ENCODE peak calls at places on chromosome 1, in seven cellular contexts. One of them, this sample, is unnamed.

GRCh38 chr1:212680691-212681090 is 18.9 kb downstream of the BATF3 start:
- DNase-seq in HFFc6: no peak
- DNase-seq in mucosa of descending colon: no peak
- DNase-seq in prostate gland: no peak
- DNase-seq in GM10248: no peak
- DNase-seq in NCI-H510A: no peak
- DNase-seq in activated naive CD8-positive, alpha-beta T cell treated with anti-CD3 and anti-CD28 coated beads, Interleukin-2, amount 50 U/mL, for 24 hours: no peak
- DNase-seq in this sample: no peak

GRCh38 chr1:220137006-220137794 is 43.3 kb downstream of the IARS2 start:
- DNase-seq in prostate gland: no peak
- DNase-seq in GM10248: no peak
- DNase-seq in activated naive CD8-positive, alpha-beta T cell treated with anti-CD3 and anti-CD28 coated beads, Interleukin-2, amount 50 U/mL, for 24 hours: no peak
- DNase-seq in NCI-H510A: no peak
- DNase-seq in HFFc6: no peak
- DNase-seq in mucosa of descending colon: no peak
- DNase-seq in this sample: no peak

GRCh38 chr1:21397813-21398188 is 42.1 kb upstream of the NBPF3 start:
- DNase-seq in activated naive CD8-positive, alpha-beta T cell treated with anti-CD3 and anti-CD28 coated beads, Interleukin-2, amount 50 U/mL, for 24 hours: peak
- DNase-seq in NCI-H510A: no peak
- DNase-seq in HFFc6: no peak
- DNase-seq in prostate gland: no peak
- DNase-seq in mucosa of descending colon: no peak
- DNase-seq in GM10248: no peak
- DNase-seq in this sample: no peak

GRCh38 chr1:218380125-218380977 is 35.2 kb downstream of the TGFB2 start:
- DNase-seq in HFFc6: peak
- DNase-seq in GM10248: no peak
- DNase-seq in prostate gland: peak
- DNase-seq in mucosa of descending colon: no peak
- DNase-seq in activated naive CD8-positive, alpha-beta T cell treated with anti-CD3 and anti-CD28 coated beads, Interleukin-2, amount 50 U/mL, for 24 hours: no peak
- DNase-seq in NCI-H510A: no peak
- DNase-seq in this sample: no peak

GRCh38 chr1:23581219-23581618 is 21.9 kb upstream of the ID3 start:
- DNase-seq in HFFc6: peak
- DNase-seq in activated naive CD8-positive, alpha-beta T cell treated with anti-CD3 and anti-CD28 coated beads, Interleukin-2, amount 50 U/mL, for 24 hours: no peak
- DNase-seq in mucosa of descending colon: no peak
- DNase-seq in prostate gland: no peak
- DNase-seq in NCI-H510A: peak
- DNase-seq in GM10248: no peak
- DNase-seq in this sample: no peak

GRCh38 chr1:50333595-50333974 is 89.7 kb downstream of the DMRTA2 start:
- DNase-seq in activated naive CD8-positive, alpha-beta T cell treated with anti-CD3 and anti-CD28 coated beads, Interleukin-2, amount 50 U/mL, for 24 hours: peak
- DNase-seq in NCI-H510A: peak
- DNase-seq in mucosa of descending colon: peak
- DNase-seq in prostate gland: no peak
- DNase-seq in GM10248: peak
- DNase-seq in HFFc6: no peak
- DNase-seq in this sample: no peak

GRCh38 chr1:82042306-82042705 is 241.6 kb downstream of the ADGRL2 start:
- DNase-seq in HFFc6: no peak
- DNase-seq in prostate gland: no peak
- DNase-seq in mucosa of descending colon: no peak
- DNase-seq in NCI-H510A: no peak
- DNase-seq in GM10248: no peak
- DNase-seq in activated naive CD8-positive, alpha-beta T cell treated with anti-CD3 and anti-CD28 coated beads, Interleukin-2, amount 50 U/mL, for 24 hours: no peak
- DNase-seq in this sample: no peak

GRCh38 chr1:185934476-185935189 is 200.4 kb downstream of the HMCN1 start:
- DNase-seq in NCI-H510A: no peak
- DNase-seq in activated naive CD8-positive, alpha-beta T cell treated with anti-CD3 and anti-CD28 coated beads, Interleukin-2, amount 50 U/mL, for 24 hours: no peak
- DNase-seq in HFFc6: peak
- DNase-seq in mucosa of descending colon: no peak
- DNase-seq in GM10248: no peak
- DNase-seq in prostate gland: no peak
- DNase-seq in this sample: no peak

GRCh38 chr1:14623090-14623489 is 24.6 kb downstream of the KAZN start:
- DNase-seq in prostate gland: no peak
- DNase-seq in GM10248: no peak
- DNase-seq in activated naive CD8-positive, alpha-beta T cell treated with anti-CD3 and anti-CD28 coated beads, Interleukin-2, amount 50 U/mL, for 24 hours: no peak
- DNase-seq in mucosa of descending colon: no peak
- DNase-seq in NCI-H510A: no peak
- DNase-seq in HFFc6: no peak
- DNase-seq in this sample: no peak

GRCh38 chr1:68359045-68359444 is 90.7 kb downstream of the RPE65 start:
- DNase-seq in NCI-H510A: no peak
- DNase-seq in HFFc6: no peak
- DNase-seq in activated naive CD8-positive, alpha-beta T cell treated with anti-CD3 and anti-CD28 coated beads, Interleukin-2, amount 50 U/mL, for 24 hours: no peak
- DNase-seq in mucosa of descending colon: no peak
- DNase-seq in GM10248: no peak
- DNase-seq in prostate gland: no peak
- DNase-seq in this sample: no peak

GRCh38 chr1:185957441-185958363 is 223.5 kb downstream of the HMCN1 start:
- DNase-seq in activated naive CD8-positive, alpha-beta T cell treated with anti-CD3 and anti-CD28 coated beads, Interleukin-2, amount 50 U/mL, for 24 hours: no peak
- DNase-seq in NCI-H510A: no peak
- DNase-seq in GM10248: no peak
- DNase-seq in prostate gland: no peak
- DNase-seq in mucosa of descending colon: no peak
- DNase-seq in HFFc6: no peak
- DNase-seq in this sample: no peak

GRCh38 chr1:51515312-51515960 is 3.6 kb downstream of the EPS15 start:
- DNase-seq in HFFc6: no peak
- DNase-seq in prostate gland: no peak
- DNase-seq in activated naive CD8-positive, alpha-beta T cell treated with anti-CD3 and anti-CD28 coated beads, Interleukin-2, amount 50 U/mL, for 24 hours: no peak
- DNase-seq in mucosa of descending colon: no peak
- DNase-seq in NCI-H510A: no peak
- DNase-seq in GM10248: no peak
- DNase-seq in this sample: no peak

GRCh38 chr1:38009088-38009840 is 3.3 kb upstream of the UTP11 start:
- DNase-seq in prostate gland: no peak
- DNase-seq in GM10248: no peak
- DNase-seq in NCI-H510A: peak
- DNase-seq in mucosa of descending colon: no peak
- DNase-seq in HFFc6: peak
- DNase-seq in activated naive CD8-positive, alpha-beta T cell treated with anti-CD3 and anti-CD28 coated beads, Interleukin-2, amount 50 U/mL, for 24 hours: peak
- DNase-seq in this sample: no peak

GRCh38 chr1:26541816-26542711 is 12.5 kb downstream of the RPS6KA1 start:
- DNase-seq in GM10248: peak
- DNase-seq in mucosa of descending colon: peak
- DNase-seq in HFFc6: no peak
- DNase-seq in NCI-H510A: no peak
- DNase-seq in prostate gland: peak
- DNase-seq in activated naive CD8-positive, alpha-beta T cell treated with anti-CD3 and anti-CD28 coated beads, Interleukin-2, amount 50 U/mL, for 24 hours: peak
- DNase-seq in this sample: no peak

GRCh38 chr1:119783354-119784126 is 14.8 kb upstream of the HMGCS2 start:
- DNase-seq in HFFc6: no peak
- DNase-seq in prostate gland: no peak
- DNase-seq in mucosa of descending colon: no peak
- DNase-seq in NCI-H510A: no peak
- DNase-seq in activated naive CD8-positive, alpha-beta T cell treated with anti-CD3 and anti-CD28 coated beads, Interleukin-2, amount 50 U/mL, for 24 hours: no peak
- DNase-seq in GM10248: no peak
- DNase-seq in this sample: no peak

GRCh38 chr1:221723018-221723917 is 18.6 kb downstream of the DUSP10 start:
- DNase-seq in NCI-H510A: no peak
- DNase-seq in prostate gland: no peak
- DNase-seq in GM10248: no peak
- DNase-seq in HFFc6: peak
- DNase-seq in mucosa of descending colon: no peak
- DNase-seq in activated naive CD8-positive, alpha-beta T cell treated with anti-CD3 and anti-CD28 coated beads, Interleukin-2, amount 50 U/mL, for 24 hours: no peak
- DNase-seq in this sample: no peak

GRCh38 chr1:210605099-210605498 is 276.4 kb downstream of the HHAT start:
- DNase-seq in prostate gland: no peak
- DNase-seq in GM10248: no peak
- DNase-seq in activated naive CD8-positive, alpha-beta T cell treated with anti-CD3 and anti-CD28 coated beads, Interleukin-2, amount 50 U/mL, for 24 hours: no peak
- DNase-seq in HFFc6: no peak
- DNase-seq in mucosa of descending colon: no peak
- DNase-seq in NCI-H510A: no peak
- DNase-seq in this sample: no peak

GRCh38 chr1:110012100-110012499 is 22.3 kb upstream of the STRIP1 start:
- DNase-seq in mucosa of descending colon: no peak
- DNase-seq in HFFc6: no peak
- DNase-seq in NCI-H510A: no peak
- DNase-seq in activated naive CD8-positive, alpha-beta T cell treated with anti-CD3 and anti-CD28 coated beads, Interleukin-2, amount 50 U/mL, for 24 hours: no peak
- DNase-seq in GM10248: peak
- DNase-seq in prostate gland: no peak
- DNase-seq in this sample: no peak

GRCh38 chr1:47211796-47212269 is 20.2 kb downstream of the TAL1 start:
- DNase-seq in activated naive CD8-positive, alpha-beta T cell treated with anti-CD3 and anti-CD28 coated beads, Interleukin-2, amount 50 U/mL, for 24 hours: no peak
- DNase-seq in prostate gland: no peak
- DNase-seq in mucosa of descending colon: no peak
- DNase-seq in GM10248: no peak
- DNase-seq in NCI-H510A: no peak
- DNase-seq in HFFc6: no peak
- DNase-seq in this sample: no peak

GRCh38 chr1:111882986-111883560 is 106.4 kb downstream of the KCND3 start:
- DNase-seq in HFFc6: no peak
- DNase-seq in mucosa of descending colon: no peak
- DNase-seq in NCI-H510A: no peak
- DNase-seq in activated naive CD8-positive, alpha-beta T cell treated with anti-CD3 and anti-CD28 coated beads, Interleukin-2, amount 50 U/mL, for 24 hours: no peak
- DNase-seq in prostate gland: no peak
- DNase-seq in GM10248: no peak
- DNase-seq in this sample: no peak

GRCh38 chr1:170669586-170670332 is 5.8 kb downstream of the PRRX1 start:
- DNase-seq in HFFc6: no peak
- DNase-seq in NCI-H510A: no peak
- DNase-seq in activated naive CD8-positive, alpha-beta T cell treated with anti-CD3 and anti-CD28 coated beads, Interleukin-2, amount 50 U/mL, for 24 hours: no peak
- DNase-seq in GM10248: no peak
- DNase-seq in mucosa of descending colon: no peak
- DNase-seq in prostate gland: no peak
- DNase-seq in this sample: no peak

GRCh38 chr1:1621682-1622577 is 6.6 kb downstream of the MIB2 start:
- DNase-seq in HFFc6: no peak
- DNase-seq in activated naive CD8-positive, alpha-beta T cell treated with anti-CD3 and anti-CD28 coated beads, Interleukin-2, amount 50 U/mL, for 24 hours: no peak
- DNase-seq in prostate gland: no peak
- DNase-seq in GM10248: no peak
- DNase-seq in NCI-H510A: no peak
- DNase-seq in mucosa of descending colon: no peak
- DNase-seq in this sample: no peak

GRCh38 chr1:214422137-214422671 is 129.2 kb downstream of the PTPN14 start:
- DNase-seq in GM10248: no peak
- DNase-seq in HFFc6: peak
- DNase-seq in prostate gland: no peak
- DNase-seq in activated naive CD8-positive, alpha-beta T cell treated with anti-CD3 and anti-CD28 coated beads, Interleukin-2, amount 50 U/mL, for 24 hours: no peak
- DNase-seq in NCI-H510A: no peak
- DNase-seq in mucosa of descending colon: no peak
- DNase-seq in this sample: no peak

GRCh38 chr1:45880930-45881329 is 77.5 kb downstream of the MAST2 start:
- DNase-seq in GM10248: no peak
- DNase-seq in activated naive CD8-positive, alpha-beta T cell treated with anti-CD3 and anti-CD28 coated beads, Interleukin-2, amount 50 U/mL, for 24 hours: no peak
- DNase-seq in HFFc6: peak
- DNase-seq in mucosa of descending colon: no peak
- DNase-seq in prostate gland: no peak
- DNase-seq in NCI-H510A: no peak
- DNase-seq in this sample: no peak

GRCh38 chr1:3678361-3679097 is 26.2 kb downstream of the TP73 start:
- DNase-seq in mucosa of descending colon: no peak
- DNase-seq in activated naive CD8-positive, alpha-beta T cell treated with anti-CD3 and anti-CD28 coated beads, Interleukin-2, amount 50 U/mL, for 24 hours: no peak
- DNase-seq in GM10248: no peak
- DNase-seq in NCI-H510A: no peak
- DNase-seq in HFFc6: no peak
- DNase-seq in prostate gland: no peak
- DNase-seq in this sample: no peak

GRCh38 chr1:9321480-9321849 is 28.8 kb downstream of the SPSB1 start:
- DNase-seq in activated naive CD8-positive, alpha-beta T cell treated with anti-CD3 and anti-CD28 coated beads, Interleukin-2, amount 50 U/mL, for 24 hours: no peak
- DNase-seq in NCI-H510A: no peak
- DNase-seq in prostate gland: no peak
- DNase-seq in HFFc6: no peak
- DNase-seq in mucosa of descending colon: no peak
- DNase-seq in GM10248: no peak
- DNase-seq in this sample: no peak

GRCh38 chr1:175073054-175073453 is 5.4 kb downstream of the TNN start:
- DNase-seq in activated naive CD8-positive, alpha-beta T cell treated with anti-CD3 and anti-CD28 coated beads, Interleukin-2, amount 50 U/mL, for 24 hours: no peak
- DNase-seq in mucosa of descending colon: no peak
- DNase-seq in NCI-H510A: no peak
- DNase-seq in GM10248: no peak
- DNase-seq in prostate gland: no peak
- DNase-seq in HFFc6: no peak
- DNase-seq in this sample: no peak

GRCh38 chr1:218425647-218426342 is 80.7 kb downstream of the TGFB2 start:
- DNase-seq in HFFc6: peak
- DNase-seq in NCI-H510A: no peak
- DNase-seq in GM10248: no peak
- DNase-seq in mucosa of descending colon: no peak
- DNase-seq in activated naive CD8-positive, alpha-beta T cell treated with anti-CD3 and anti-CD28 coated beads, Interleukin-2, amount 50 U/mL, for 24 hours: no peak
- DNase-seq in prostate gland: no peak
- DNase-seq in this sample: no peak

GRCh38 chr1:226827968-226828513 is 42.4 kb upstream of the PSEN2 start:
- DNase-seq in activated naive CD8-positive, alpha-beta T cell treated with anti-CD3 and anti-CD28 coated beads, Interleukin-2, amount 50 U/mL, for 24 hours: peak
- DNase-seq in NCI-H510A: peak
- DNase-seq in HFFc6: peak
- DNase-seq in prostate gland: peak
- DNase-seq in mucosa of descending colon: peak
- DNase-seq in GM10248: peak
- DNase-seq in this sample: peak

This sample was measured in HCT116.